ENCODE peak calls at places on chromosome 6, in six cellular contexts. B, K, R, C, N and H are unnamed samples.
A peak's percentile ranks its signal among the peaks of the same experiment; 100 is the strongest.

GRCh38 chr6:21523652-21524051 is 69.9 kb upstream of the SOX4 start:
- DNase-seq in B (no peak), K (no peak), R (no peak), C (no peak), N (no peak), H (no peak)

GRCh38 chr6:109373762-109374161 is 8.5 kb downstream of the CD164 start:
- DNase-seq in B (no peak), K (no peak), R (no peak), C (no peak), N (no peak), H (no peak)

GRCh38 chr6:115219645-115220044 is 841.0 kb downstream of the FRK start:
- DNase-seq in B (no peak), K (no peak), R (no peak), C (no peak), N (no peak), H (no peak)

GRCh38 chr6:146650799-146651481 is 52.2 kb downstream of the ADGB start:
- DNase-seq in B (no peak), K (no peak), R (no peak), C (no peak), N (no peak), H (no peak)

GRCh38 chr6:18034798-18035202 is 47.4 kb upstream of the KIF13A start:
- DNase-seq in B (no peak), K (no peak), R (no peak), C (no peak), N (peak; percentile 22), H (no peak)

GRCh38 chr6:157442296-157442695 is 61.3 kb downstream of the ZDHHC14 start:
- DNase-seq in B (no peak), K (no peak), R (no peak), C (no peak), N (no peak), H (no peak)

GRCh38 chr6:106098383-106099234 is 12.5 kb downstream of the PRDM1 start:
- DNase-seq in B (peak; percentile 73), K (no peak), R (peak; percentile 70), C (peak; percentile 88), N (peak; percentile 57), H (no peak)

GRCh38 chr6:10154251-10154650 is 260.6 kb downstream of the TFAP2A start:
- DNase-seq in B (no peak), K (no peak), R (no peak), C (no peak), N (no peak), H (no peak)

GRCh38 chr6:47521966-47522365 is 44.4 kb downstream of the CD2AP start:
- DNase-seq in B (no peak), K (no peak), R (no peak), C (no peak), N (no peak), H (no peak)

GRCh38 chr6:29887330-29887818 is 55.0 kb upstream of the HLA-A start:
- DNase-seq in B (peak; percentile 55), K (no peak), R (peak; percentile 55), C (peak; percentile 44), N (peak; percentile 29), H (no peak)

GRCh38 chr6:12751694-12752304 is 35.2 kb downstream of the PHACTR1 start:
- DNase-seq in B (peak; percentile 55), K (peak; percentile 53), R (no peak), C (peak; percentile 3), N (peak; percentile 58), H (no peak)

GRCh38 chr6:29995346-29995777 is 53.0 kb downstream of the HLA-A start:
- DNase-seq in B (no peak), K (no peak), R (no peak), C (no peak), N (no peak), H (no peak)